ENCODE peak calls at places on chromosome 7, in seven cellular contexts. G is CD8-positive, alpha-beta memory T cell; O is SK-N-SH; C is lower lobe of right lung; X is Peyer's patch; V is colonic mucosa; R is mesenchymal stem cell. L is an unnamed sample. For H3K36me3, the result is how much of the 10 kb centered on the place peaks cover.

GRCh38 chr7:159008055-159008405 is 136.6 kb downstream of the VIPR2 start:
- DNase-seq in G (no peak), O (no peak), C (no peak), X (no peak), V (no peak), R (no peak), L (no peak)

GRCh38 chr7:13682626-13683025 is 306.8 kb downstream of the ETV1 start:
- DNase-seq in G (no peak), O (no peak), C (no peak), X (no peak), V (no peak), R (no peak), L (no peak)

GRCh38 chr7:126803060-126803665 is 449.6 kb downstream of the GRM8 start:
- DNase-seq in G (no peak), O (peak), C (no peak), X (no peak), V (peak), R (peak), L (no peak)

GRCh38 chr7:141381794-141382453 is 169.3 kb upstream of the AGK start:
- DNase-seq in G (no peak), O (no peak), C (no peak), X (no peak), V (no peak), R (no peak), L (no peak)

GRCh38 chr7:99407849-99408346 is 499 bp downstream of the PDAP1 start:
- DNase-seq in G (peak), O (peak), C (no peak), X (peak), V (peak), R (peak), L (no peak)

GRCh38 chr7:8781166-8781565 is 347.8 kb downstream of the NXPH1 start:
- DNase-seq in G (no peak), O (no peak), C (no peak), X (no peak), V (no peak), R (no peak), L (no peak)

GRCh38 chr7:30012757-30013156 is 13.7 kb downstream of the FKBP14 start:
- DNase-seq in G (no peak), O (no peak), C (no peak), X (no peak), V (no peak), R (no peak), L (no peak)

GRCh38 chr7:77441046-77441445 is 24.9 kb upstream of the GSAP start:
- DNase-seq in G (no peak), O (no peak), C (no peak), X (no peak), V (no peak), R (no peak), L (no peak)

GRCh38 chr7:259751-260405 is 30.1 kb upstream of the FOXL3 start:
- DNase-seq in G (no peak), O (no peak), C (peak), X (peak), V (no peak), R (no peak), L (peak)

GRCh38 chr7:594212-594913 is 74.7 kb upstream of the PDGFA start:
- DNase-seq in G (no peak), O (no peak), C (no peak), X (no peak), V (no peak), R (no peak), L (no peak)

GRCh38 chr7:41247128-41247865 is 455.6 kb downstream of the INHBA start:
- DNase-seq in G (no peak), O (no peak), C (no peak), X (no peak), V (no peak), R (peak), L (no peak)

GRCh38 chr7:3482147-3482921 is 181.3 kb downstream of the SDK1 start:
- DNase-seq in G (no peak), O (peak), C (no peak), X (no peak), V (no peak), R (peak), L (no peak)

GRCh38 chr7:36810476-36810875 is 86.2 kb upstream of the AOAH start:
- DNase-seq in G (no peak), O (no peak), C (no peak), X (no peak), V (no peak), R (no peak), L (no peak)

GRCh38 chr7:75987026-75987804 is 7.2 kb downstream of the TMEM120A start:
- DNase-seq in G (no peak), O (peak), C (peak), X (no peak), V (peak), R (no peak), L (peak)

GRCh38 chr7:83655951-83656556 is 7.1 kb upstream of the SEMA3E start:
- DNase-seq in G (no peak), O (peak), C (no peak), X (no peak), V (peak), R (peak), L (no peak)

GRCh38 chr7:101702362-101702850 is 73.3 kb upstream of the MYL10 start:
- DNase-seq in G (no peak), O (no peak), C (no peak), X (peak), V (peak), R (no peak), L (no peak)

GRCh38 chr7:130356121-130356759 is 11.6 kb downstream of the CPA5 start:
- DNase-seq in G (no peak), O (peak), C (no peak), X (no peak), V (no peak), R (peak), L (no peak)

GRCh38 chr7:117269895-117270294 is 53.0 kb downstream of the WNT2 start:
- DNase-seq in G (no peak), O (no peak), C (no peak), X (no peak), V (no peak), R (peak), L (no peak)

GRCh38 chr7:45863715-45864114 is 9.2 kb downstream of the CCDC201 start:
- DNase-seq in G (no peak), O (no peak), C (no peak), X (no peak), V (no peak), R (no peak), L (no peak)

GRCh38 chr7:64887756-64888508 is 15.1 kb upstream of the ZNF273 start:
- DNase-seq in G (peak), O (peak), C (peak), X (no peak), V (peak), R (no peak), L (peak)

GRCh38 chr7:11923376-11923922 is 91.5 kb upstream of the THSD7A start:
- DNase-seq in G (no peak), O (no peak), C (no peak), X (no peak), V (no peak), R (no peak), L (no peak)

GRCh38 chr7:41885748-41886147 is 182.9 kb upstream of the INHBA start:
- DNase-seq in G (no peak), O (no peak), C (no peak), X (no peak), V (no peak), R (peak), L (no peak)

GRCh38 chr7:142405122-142405765 is 147.4 kb upstream of the PRSS58 start:
- DNase-seq in G (no peak), O (no peak), C (no peak), X (no peak), V (no peak), R (no peak), L (no peak)

GRCh38 chr7:134548877-134549276 is at the start of gene AKR1B15:
- DNase-seq in G (no peak), O (no peak), C (no peak), X (no peak), V (no peak), R (peak), L (no peak)

GRCh38 chr7:2982831-2983230 is 60.8 kb downstream of the CARD11 start:
- DNase-seq in G (peak), O (no peak), C (no peak), X (no peak), V (no peak), R (no peak), L (peak)

GRCh38 chr7:8356071-8356470 is 77.3 kb upstream of the NXPH1 start:
- DNase-seq in G (no peak), O (no peak), C (no peak), X (no peak), V (no peak), R (no peak), L (no peak)

GRCh38 chr7:153532321-153532720 is 519.9 kb upstream of the DPP6 start:
- DNase-seq in G (no peak), O (no peak), C (no peak), X (no peak), V (no peak), R (no peak), L (no peak)

GRCh38 chr7:127760436-127761031 is 108.5 kb downstream of the SND1 start:
- DNase-seq in G (no peak), O (no peak), C (no peak), X (no peak), V (no peak), R (no peak), L (no peak)

GRCh38 chr7:134605978-134606923 is 40.4 kb upstream of the BPGM start:
- DNase-seq in G (peak), O (peak), C (peak), X (peak), V (peak), R (peak), L (no peak)

DNA sequence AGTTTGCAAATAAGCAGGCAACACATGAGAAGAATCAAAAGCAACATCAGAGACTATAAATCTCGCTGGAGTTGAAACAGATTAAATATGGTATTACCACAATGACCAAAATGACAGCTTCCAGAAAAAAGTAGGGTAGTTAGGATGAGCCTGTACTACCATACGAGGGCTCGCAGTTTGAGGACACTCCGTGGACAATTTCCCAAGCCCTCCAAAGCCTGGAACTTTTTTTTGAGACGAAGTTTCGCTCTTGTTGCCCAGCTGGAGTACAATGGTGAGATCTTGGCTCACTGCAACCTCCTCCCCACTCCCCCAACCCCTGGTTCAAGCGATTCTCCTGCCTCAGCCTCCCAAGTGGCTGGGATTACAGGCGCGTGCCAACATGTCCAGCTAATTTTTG is 1.0 kb downstream of the LRRC17 start:
- DNase-seq in G (no peak), O (no peak), C (no peak), X (no peak), V (no peak), R (no peak), L (no peak)
- H3K4me3 ChIP-seq in G (no peak), O (peak), C (no peak), X (no peak), V (no peak), R (peak), L (no peak)

DNA sequence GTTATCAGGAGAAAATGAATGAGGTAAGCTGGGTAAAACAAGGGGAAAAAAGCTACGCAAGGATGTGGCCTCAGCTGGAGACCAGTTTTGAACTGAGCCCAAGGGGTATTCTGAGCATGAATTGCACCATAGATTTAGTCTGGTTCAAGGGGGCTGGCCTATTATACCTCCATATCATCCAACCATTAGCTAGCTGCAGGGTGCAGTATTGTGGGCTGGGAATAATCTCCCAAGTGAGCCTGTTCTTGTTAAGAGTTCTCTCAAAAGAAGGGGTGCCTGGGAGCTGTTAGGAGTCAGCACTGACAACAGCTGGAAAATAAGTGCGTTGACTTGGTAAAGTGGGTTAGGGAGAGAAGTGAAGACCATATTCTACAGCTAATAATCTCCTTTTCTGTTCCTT is 8.0 kb downstream of the TAS2R16 start:
- DNase-seq in G (no peak), O (no peak), C (no peak), X (no peak), V (no peak), R (no peak), L (no peak)
- H3K27ac ChIP-seq in G (no peak), O (no peak), C (no peak), X (no peak), V (no peak), R (no peak), L (no peak)

DNA sequence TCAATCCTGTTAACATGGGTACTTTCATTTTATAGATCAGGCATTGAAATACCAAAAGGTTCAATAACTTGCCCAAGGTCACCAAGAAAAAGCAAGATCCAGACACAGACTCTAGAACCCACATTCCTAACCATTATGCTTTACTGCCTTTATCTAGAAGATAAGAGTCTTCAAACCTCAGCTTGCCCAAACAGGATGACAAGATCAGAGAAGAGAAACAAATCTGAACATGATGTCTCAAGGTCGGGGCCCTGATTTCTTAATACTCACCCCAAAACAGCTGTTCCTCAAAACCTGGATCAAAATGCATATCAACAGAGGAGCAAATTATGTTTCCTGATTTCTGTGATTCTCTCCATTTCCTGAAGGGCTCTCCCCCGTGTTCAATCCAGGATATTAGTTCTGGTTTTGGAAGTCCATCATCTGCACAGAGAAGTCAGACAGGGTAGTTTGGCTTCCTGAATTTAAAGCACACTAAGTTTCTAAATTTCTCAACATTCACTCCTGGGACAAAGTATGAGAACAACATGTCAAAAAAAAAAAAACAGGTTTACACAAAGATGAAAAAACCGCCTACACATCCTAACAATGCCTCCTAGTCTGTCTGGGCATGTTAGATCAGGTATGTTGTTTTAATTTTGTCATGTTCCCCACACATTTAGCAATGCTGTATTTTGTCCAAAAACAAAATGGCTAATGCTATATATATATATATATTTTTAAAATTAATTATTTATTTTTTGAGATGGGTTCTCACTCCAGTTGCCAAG is 16.2 kb downstream of the ZNF786 start:
- DNase-seq in G (no peak), O (no peak), C (no peak), X (no peak), V (no peak), R (no peak), L (no peak)
- H3K36me3 ChIP-seq in G (under half), O (under half), C (half or more), X (under half), V (under half), R (under half), L (under half)

GRCh38 chr7:27187702-27188665 is 3.0 kb upstream of the HOXA11 start:
- DNase-seq in G (no peak), O (no peak), C (no peak), X (peak), V (no peak), R (no peak), L (peak)
- H3K4me3 ChIP-seq in G (peak), O (no peak), C (peak), X (peak), V (peak), R (peak), L (peak)

GRCh38 chr7:17056491-17057142 is 174.8 kb upstream of the AGR3 start:
- DNase-seq in G (no peak), O (no peak), C (no peak), X (no peak), V (no peak), R (peak), L (no peak)

GRCh38 chr7:17055596-17055995 is 173.8 kb upstream of the AGR3 start:
- DNase-seq in G (no peak), O (no peak), C (no peak), X (no peak), V (no peak), R (no peak), L (no peak)

GRCh38 chr7:17058568-17058967 is 176.8 kb upstream of the AGR3 start:
- DNase-seq in G (no peak), O (no peak), C (no peak), X (no peak), V (no peak), R (no peak), L (no peak)

GRCh38 chr7:17054836-17055235 is 173.1 kb upstream of the AGR3 start:
- DNase-seq in G (no peak), O (no peak), C (no peak), X (no peak), V (no peak), R (no peak), L (no peak)

GRCh38 chr7:17057143-17057509 is 175.3 kb upstream of the AGR3 start:
- DNase-seq in G (no peak), O (no peak), C (no peak), X (no peak), V (no peak), R (no peak), L (no peak)
- H3K27ac ChIP-seq in G (no peak), O (no peak), C (no peak), X (no peak), V (no peak), R (no peak), L (no peak)